ENCODE peak calls at places on chromosome 1, in five cellular contexts. D, Q, S, H and G are unnamed samples.
A peak's percentile ranks its signal among the peaks of the same experiment; 100 is the strongest.

GRCh38 chr1:169472759-169473158 is 13.0 kb downstream of the SLC19A2 start:
- DNase-seq in D (no peak), Q (no peak), S (no peak), H (no peak), G (no peak)

GRCh38 chr1:185441608-185442007 is 124.6 kb upstream of the IVNS1ABP start:
- DNase-seq in D (no peak), Q (no peak), S (no peak), H (no peak), G (no peak)

GRCh38 chr1:152479792-152480595 is 30.6 kb upstream of the LCE5A start:
- DNase-seq in D (no peak), Q (peak; percentile 77), S (no peak), H (no peak), G (no peak)

GRCh38 chr1:93140106-93140505 is 40.1 kb downstream of the TMED5 start:
- DNase-seq in D (no peak), Q (no peak), S (no peak), H (no peak), G (no peak)

GRCh38 chr1:56452027-56453011 is 127.0 kb downstream of the PLPP3 start:
- DNase-seq in D (no peak), Q (peak; percentile 20), S (no peak), H (no peak), G (peak; percentile 50)

GRCh38 chr1:205430631-205431305 is 8.9 kb upstream of the LEMD1 start:
- DNase-seq in D (no peak), Q (no peak), S (no peak), H (peak; percentile 68), G (no peak)

GRCh38 chr1:158025576-158026230 is 32.3 kb downstream of the KIRREL1 start:
- DNase-seq in D (no peak), Q (no peak), S (no peak), H (no peak), G (no peak)

GRCh38 chr1:1198423-1199140 is 7.8 kb downstream of the TNFRSF18 start:
- DNase-seq in D (no peak), Q (no peak), S (peak; percentile 32), H (no peak), G (no peak)

GRCh38 chr1:24743404-24744211 is 1.6 kb upstream of the CLIC4 start:
- DNase-seq in D (no peak), Q (no peak), S (no peak), H (no peak), G (peak; percentile 19)

GRCh38 chr1:182684128-182684828 is at the start of gene RGS8:
- DNase-seq in D (no peak), Q (no peak), S (no peak), H (no peak), G (no peak)

GRCh38 chr1:23799570-23800395 is 771 bp downstream of the GALE start:
- DNase-seq in D (peak; percentile 74), Q (no peak), S (peak; percentile 93), H (peak; percentile 63), G (peak; percentile 69)

GRCh38 chr1:227304665-227305064 is 13.6 kb downstream of the CDC42BPA start:
- DNase-seq in D (no peak), Q (no peak), S (no peak), H (no peak), G (no peak)

GRCh38 chr1:67280696-67281095 is 27.0 kb upstream of the IL12RB2 start:
- DNase-seq in D (no peak), Q (no peak), S (no peak), H (no peak), G (no peak)

GRCh38 chr1:237386362-237387143 is 344.6 kb downstream of the RYR2 start:
- DNase-seq in D (no peak), Q (peak; percentile 30), S (no peak), H (peak; percentile 67), G (no peak)

GRCh38 chr1:51330331-51331201 is at the start of gene TTC39A:
- DNase-seq in D (no peak), Q (no peak), S (no peak), H (peak; percentile 46), G (no peak)

DNA sequence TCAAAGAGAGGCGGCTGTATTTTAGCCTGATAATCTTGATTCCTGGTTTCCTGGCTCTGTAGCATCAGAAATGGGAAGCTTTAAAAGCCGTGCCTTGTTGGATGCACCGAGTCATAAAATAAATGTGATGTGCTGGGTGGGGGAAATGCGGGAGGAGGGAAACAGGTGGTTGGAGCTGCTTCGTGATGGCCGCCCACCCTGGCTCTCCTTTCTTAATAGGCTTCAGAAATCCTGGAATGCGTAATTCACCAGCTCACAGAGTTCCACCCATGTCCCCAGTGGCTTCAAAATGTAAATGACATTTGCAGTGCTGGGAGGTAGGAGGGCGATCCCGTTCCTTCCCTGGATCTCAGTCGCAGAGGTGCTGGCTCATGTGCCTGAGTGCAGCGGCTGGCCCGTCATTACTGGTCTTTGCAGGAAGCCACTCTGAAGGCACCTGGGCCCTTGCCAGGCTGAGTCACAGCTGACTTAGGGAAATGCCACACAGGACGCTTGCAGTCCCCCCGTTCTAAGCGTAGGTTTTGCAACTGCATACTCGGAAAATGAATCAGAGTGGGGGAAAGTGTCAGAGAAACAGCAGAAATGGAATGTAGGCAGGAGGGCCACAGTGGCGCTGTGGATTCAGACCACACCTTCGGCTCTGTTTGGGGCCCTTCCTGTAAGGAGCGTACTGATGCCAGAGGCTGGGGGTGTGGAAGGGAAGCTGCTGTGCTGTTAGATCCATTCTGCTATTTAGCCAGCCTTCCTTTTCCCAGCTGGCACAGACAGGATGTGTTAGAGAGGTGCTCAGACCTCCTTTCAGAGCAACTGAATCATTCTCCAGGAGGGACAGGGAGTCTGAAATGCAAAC is 37.6 kb downstream of the GALNT2 start:
- DNase-seq in D (peak; percentile 99), Q (no peak), S (peak; percentile 95), H (peak; percentile 52), G (peak; percentile 83)
- H3K4me1 ChIP-seq in D (peaks cover 44% of the 10 kb centered on the region), Q (peaks cover 16% of the 10 kb centered on the region), S (peaks cover 40% of the 10 kb centered on the region), H (peaks cover 34% of the 10 kb centered on the region), G (peaks cover 9% of the 10 kb centered on the region)

GRCh38 chr1:84301759-84302380 is 362 bp downstream of the SAMD13 start:
- DNase-seq in D (no peak), Q (no peak), S (no peak), H (no peak), G (no peak)
- H3K4me1 ChIP-seq in D (peaks cover 17% of the 10 kb centered on the region), Q (peaks cover 6% of the 10 kb centered on the region), S (peaks cover 15% of the 10 kb centered on the region), H (peaks cover 60% of the 10 kb centered on the region), G (no peaks in the 10 kb centered on the region)

DNA sequence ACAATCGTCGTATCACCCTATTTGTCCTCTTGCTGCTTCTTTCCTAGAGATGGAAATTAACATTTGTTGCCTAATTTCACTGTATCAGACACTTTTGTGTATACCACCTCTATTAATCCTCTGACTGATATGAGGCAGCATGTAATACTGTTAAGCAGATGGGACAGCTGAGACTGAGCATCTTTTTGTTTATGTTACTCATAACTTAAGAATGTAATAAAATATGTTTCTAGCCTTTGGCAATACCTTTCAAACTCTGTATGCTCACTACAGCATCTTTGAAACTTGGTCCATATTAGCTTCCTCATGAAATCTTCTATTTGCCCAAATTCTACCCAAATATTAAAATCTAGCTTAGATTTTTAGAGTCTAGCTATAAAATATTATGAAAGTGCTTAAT is 2.3 kb downstream of the OR14K1 start:
- DNase-seq in D (no peak), Q (no peak), S (no peak), H (no peak), G (no peak)
- H3K4me1 ChIP-seq in D (no peaks in the 10 kb centered on the region), Q (no peaks in the 10 kb centered on the region), S (no peaks in the 10 kb centered on the region), H (no peaks in the 10 kb centered on the region), G (no peaks in the 10 kb centered on the region)

GRCh38 chr1:15605398-15606080 is 11.7 kb upstream of the DDI2 start:
- DNase-seq in D (no peak), Q (no peak), S (no peak), H (no peak), G (no peak)
- H3K4me1 ChIP-seq in D (no peaks in the 10 kb centered on the region), Q (no peaks in the 10 kb centered on the region), S (peaks cover 11% of the 10 kb centered on the region), H (no peaks in the 10 kb centered on the region), G (no peaks in the 10 kb centered on the region)

GRCh38 chr1:201328576-201328975 is 45.3 kb downstream of the PKP1 start:
- DNase-seq in D (no peak), Q (no peak), S (no peak), H (peak; percentile 45), G (no peak)
- H3K4me1 ChIP-seq in D (no peaks in the 10 kb centered on the region), Q (no peaks in the 10 kb centered on the region), S (no peaks in the 10 kb centered on the region), H (peaks cover 36% of the 10 kb centered on the region), G (no peaks in the 10 kb centered on the region)